ENCODE peak calls at places on chromosomes 2 and 18, in eight cellular contexts. One of them, this sample, is unnamed.

GRCh38 chr18:6022840-6023239 is 127.5 kb upstream of the TMEM200C start:
- DNase-seq in cerebellar cortex: no peak
- DNase-seq in activated effector memory CD4-positive, alpha-beta T cell treated with anti-CD3 and anti-CD28 coated beads, Interleukin-2, amount 50 U/mL, for 16 hours: no peak
- DNase-seq in fibroblast of lung: peak
- DNase-seq in stimulated activated CD8-positive, alpha-beta memory T cell treated with anti-CD3 and anti-CD28 coated beads, Interleukin-12 subunit alpha, Interleukin-12 subunit beta, amount 100 ng/mL, for 4 hours: no peak
- DNase-seq in 8988T: no peak
- DNase-seq in activated CD4-positive, alpha-beta memory T cell treated with anti-CD3 and anti-CD28 coated beads for 36 hours: no peak
- DNase-seq in T-cell: no peak
- DNase-seq in this sample: no peak

GRCh38 chr18:32896781-32897547 is 124.1 kb upstream of the KLHL14 start:
- DNase-seq in activated effector memory CD4-positive, alpha-beta T cell treated with anti-CD3 and anti-CD28 coated beads, Interleukin-2, amount 50 U/mL, for 16 hours: no peak
- DNase-seq in cerebellar cortex: no peak
- DNase-seq in T-cell: no peak
- DNase-seq in 8988T: no peak
- DNase-seq in stimulated activated CD8-positive, alpha-beta memory T cell treated with anti-CD3 and anti-CD28 coated beads, Interleukin-12 subunit alpha, Interleukin-12 subunit beta, amount 100 ng/mL, for 4 hours: no peak
- DNase-seq in activated CD4-positive, alpha-beta memory T cell treated with anti-CD3 and anti-CD28 coated beads for 36 hours: no peak
- DNase-seq in fibroblast of lung: peak
- DNase-seq in this sample: no peak

GRCh38 chr2:9307505-9307904 is 100.9 kb downstream of the ASAP2 start:
- DNase-seq in cerebellar cortex: peak
- DNase-seq in stimulated activated CD8-positive, alpha-beta memory T cell treated with anti-CD3 and anti-CD28 coated beads, Interleukin-12 subunit alpha, Interleukin-12 subunit beta, amount 100 ng/mL, for 4 hours: no peak
- DNase-seq in fibroblast of lung: no peak
- DNase-seq in 8988T: no peak
- DNase-seq in activated CD4-positive, alpha-beta memory T cell treated with anti-CD3 and anti-CD28 coated beads for 36 hours: no peak
- DNase-seq in T-cell: no peak
- DNase-seq in activated effector memory CD4-positive, alpha-beta T cell treated with anti-CD3 and anti-CD28 coated beads, Interleukin-2, amount 50 U/mL, for 16 hours: no peak
- DNase-seq in this sample: no peak

GRCh38 chr2:238586931-238587775 is 160.4 kb downstream of the ASB1 start:
- DNase-seq in fibroblast of lung: no peak
- DNase-seq in activated effector memory CD4-positive, alpha-beta T cell treated with anti-CD3 and anti-CD28 coated beads, Interleukin-2, amount 50 U/mL, for 16 hours: no peak
- DNase-seq in activated CD4-positive, alpha-beta memory T cell treated with anti-CD3 and anti-CD28 coated beads for 36 hours: no peak
- DNase-seq in stimulated activated CD8-positive, alpha-beta memory T cell treated with anti-CD3 and anti-CD28 coated beads, Interleukin-12 subunit alpha, Interleukin-12 subunit beta, amount 100 ng/mL, for 4 hours: no peak
- DNase-seq in T-cell: no peak
- DNase-seq in cerebellar cortex: no peak
- DNase-seq in 8988T: no peak
- DNase-seq in this sample: no peak

GRCh38 chr18:79905993-79906392 is 45.5 kb downstream of the SLC66A2 start:
- DNase-seq in stimulated activated CD8-positive, alpha-beta memory T cell treated with anti-CD3 and anti-CD28 coated beads, Interleukin-12 subunit alpha, Interleukin-12 subunit beta, amount 100 ng/mL, for 4 hours: no peak
- DNase-seq in 8988T: no peak
- DNase-seq in activated effector memory CD4-positive, alpha-beta T cell treated with anti-CD3 and anti-CD28 coated beads, Interleukin-2, amount 50 U/mL, for 16 hours: no peak
- DNase-seq in activated CD4-positive, alpha-beta memory T cell treated with anti-CD3 and anti-CD28 coated beads for 36 hours: no peak
- DNase-seq in fibroblast of lung: no peak
- DNase-seq in cerebellar cortex: no peak
- DNase-seq in T-cell: no peak
- DNase-seq in this sample: no peak

GRCh38 chr2:4358855-4359254 is 655.5 kb downstream of the DCDC2C start:
- DNase-seq in activated CD4-positive, alpha-beta memory T cell treated with anti-CD3 and anti-CD28 coated beads for 36 hours: no peak
- DNase-seq in activated effector memory CD4-positive, alpha-beta T cell treated with anti-CD3 and anti-CD28 coated beads, Interleukin-2, amount 50 U/mL, for 16 hours: no peak
- DNase-seq in fibroblast of lung: no peak
- DNase-seq in cerebellar cortex: no peak
- DNase-seq in stimulated activated CD8-positive, alpha-beta memory T cell treated with anti-CD3 and anti-CD28 coated beads, Interleukin-12 subunit alpha, Interleukin-12 subunit beta, amount 100 ng/mL, for 4 hours: no peak
- DNase-seq in 8988T: no peak
- DNase-seq in T-cell: no peak
- DNase-seq in this sample: no peak

GRCh38 chr2:26075173-26075572 is 41.3 kb downstream of the RAB10 start:
- DNase-seq in activated CD4-positive, alpha-beta memory T cell treated with anti-CD3 and anti-CD28 coated beads for 36 hours: no peak
- DNase-seq in cerebellar cortex: no peak
- DNase-seq in 8988T: no peak
- DNase-seq in T-cell: no peak
- DNase-seq in activated effector memory CD4-positive, alpha-beta T cell treated with anti-CD3 and anti-CD28 coated beads, Interleukin-2, amount 50 U/mL, for 16 hours: no peak
- DNase-seq in fibroblast of lung: no peak
- DNase-seq in stimulated activated CD8-positive, alpha-beta memory T cell treated with anti-CD3 and anti-CD28 coated beads, Interleukin-12 subunit alpha, Interleukin-12 subunit beta, amount 100 ng/mL, for 4 hours: no peak
- DNase-seq in this sample: no peak

GRCh38 chr2:74223941-74224770 is 25.7 kb downstream of the MTHFD2 start:
- DNase-seq in fibroblast of lung: no peak
- DNase-seq in activated effector memory CD4-positive, alpha-beta T cell treated with anti-CD3 and anti-CD28 coated beads, Interleukin-2, amount 50 U/mL, for 16 hours: no peak
- DNase-seq in 8988T: no peak
- DNase-seq in stimulated activated CD8-positive, alpha-beta memory T cell treated with anti-CD3 and anti-CD28 coated beads, Interleukin-12 subunit alpha, Interleukin-12 subunit beta, amount 100 ng/mL, for 4 hours: no peak
- DNase-seq in activated CD4-positive, alpha-beta memory T cell treated with anti-CD3 and anti-CD28 coated beads for 36 hours: no peak
- DNase-seq in T-cell: no peak
- DNase-seq in cerebellar cortex: no peak
- DNase-seq in this sample: no peak

This sample was measured in Right ventricle myocardium superior.